ENCODE peak calls at places on chromosomes 13 and 19, in nine cellular contexts. One of them, this sample, is unnamed.

GRCh38 chr19:7540761-7541480 is 5.4 kb downstream of the PNPLA6 start:
- DNase-seq in transverse colon: no peak
- DNase-seq in kidney: no peak
- DNase-seq in heart right ventricle: no peak
- DNase-seq in cardiac muscle cell: peak; percentile 54
- DNase-seq in hepatocyte: no peak
- DNase-seq in HL-60: no peak
- DNase-seq in breast epithelium: no peak
- DNase-seq in H1: peak; percentile 92
- DNase-seq in this sample: no peak

GRCh38 chr19:8814176-8814575 is 17.9 kb downstream of the ZNF558 start:
- DNase-seq in transverse colon: no peak
- DNase-seq in kidney: no peak
- DNase-seq in heart right ventricle: no peak
- DNase-seq in cardiac muscle cell: no peak
- DNase-seq in hepatocyte: no peak
- DNase-seq in HL-60: no peak
- DNase-seq in breast epithelium: no peak
- DNase-seq in H1: no peak
- DNase-seq in this sample: no peak

GRCh38 chr19:9914315-9915207 is 21.8 kb downstream of the OLFM2 start:
- DNase-seq in transverse colon: peak; percentile 76
- DNase-seq in kidney: peak; percentile 86
- DNase-seq in heart right ventricle: peak; percentile 70
- DNase-seq in cardiac muscle cell: peak; percentile 89
- DNase-seq in hepatocyte: peak; percentile 93
- DNase-seq in HL-60: peak; percentile 79
- DNase-seq in breast epithelium: peak; percentile 67
- DNase-seq in H1: peak; percentile 90
- DNase-seq in this sample: no peak

GRCh38 chr19:53365134-53365898 is at the start of gene ZNF525:
- DNase-seq in transverse colon: peak; percentile 95
- DNase-seq in kidney: peak; percentile 97
- DNase-seq in heart right ventricle: peak; percentile 91
- DNase-seq in cardiac muscle cell: peak; percentile 87
- DNase-seq in hepatocyte: peak; percentile 96
- DNase-seq in HL-60: peak; percentile 91
- DNase-seq in breast epithelium: peak; percentile 96
- DNase-seq in H1: peak; percentile 97
- DNase-seq in this sample: peak; percentile 91

GRCh38 chr13:111116830-111117229 is 1.7 kb downstream of the ARHGEF7 start:
- DNase-seq in transverse colon: no peak
- DNase-seq in kidney: no peak
- DNase-seq in heart right ventricle: no peak
- DNase-seq in cardiac muscle cell: no peak
- DNase-seq in hepatocyte: no peak
- DNase-seq in HL-60: no peak
- DNase-seq in breast epithelium: no peak
- DNase-seq in H1: no peak
- DNase-seq in this sample: no peak

GRCh38 chr13:111897846-111898215 is 169.1 kb upstream of the SOX1 start:
- DNase-seq in transverse colon: no peak
- DNase-seq in kidney: no peak
- DNase-seq in heart right ventricle: no peak
- DNase-seq in cardiac muscle cell: no peak
- DNase-seq in hepatocyte: no peak
- DNase-seq in HL-60: no peak
- DNase-seq in breast epithelium: no peak
- DNase-seq in H1: no peak
- DNase-seq in this sample: no peak

GRCh38 chr13:87736849-87737400 is 65.8 kb downstream of the SLITRK5 start:
- DNase-seq in transverse colon: no peak
- DNase-seq in kidney: no peak
- DNase-seq in heart right ventricle: no peak
- DNase-seq in cardiac muscle cell: no peak
- DNase-seq in hepatocyte: no peak
- DNase-seq in HL-60: no peak
- DNase-seq in breast epithelium: no peak
- DNase-seq in H1: no peak
- DNase-seq in this sample: no peak

GRCh38 chr13:51978836-51979556 is 32.3 kb downstream of the ATP7B start:
- DNase-seq in transverse colon: peak; percentile 40
- DNase-seq in kidney: no peak
- DNase-seq in heart right ventricle: no peak
- DNase-seq in cardiac muscle cell: no peak
- DNase-seq in hepatocyte: peak; percentile 72
- DNase-seq in HL-60: no peak
- DNase-seq in breast epithelium: no peak
- DNase-seq in H1: no peak
- DNase-seq in this sample: no peak

GRCh38 chr19:45768644-45769053 is 403 bp downstream of the SIX5 start:
- DNase-seq in transverse colon: peak; percentile 50
- DNase-seq in kidney: peak; percentile 88
- DNase-seq in heart right ventricle: peak; percentile 55
- DNase-seq in cardiac muscle cell: peak; percentile 52
- DNase-seq in hepatocyte: peak; percentile 66
- DNase-seq in HL-60: peak; percentile 60
- DNase-seq in breast epithelium: no peak
- DNase-seq in H1: peak; percentile 67
- DNase-seq in this sample: no peak

GRCh38 chr13:33194820-33195692 is 90.5 kb downstream of the STARD13 start:
- DNase-seq in transverse colon: no peak
- DNase-seq in kidney: no peak
- DNase-seq in heart right ventricle: no peak
- DNase-seq in cardiac muscle cell: no peak
- DNase-seq in hepatocyte: peak; percentile 70
- DNase-seq in HL-60: no peak
- DNase-seq in breast epithelium: no peak
- DNase-seq in H1: no peak
- DNase-seq in this sample: peak; percentile 37

GRCh38 chr19:56138069-56138468 is 3.0 kb upstream of the ZNF444 start:
- DNase-seq in transverse colon: no peak
- DNase-seq in kidney: no peak
- DNase-seq in heart right ventricle: no peak
- DNase-seq in cardiac muscle cell: no peak
- DNase-seq in hepatocyte: no peak
- DNase-seq in HL-60: no peak
- DNase-seq in breast epithelium: no peak
- DNase-seq in H1: no peak
- DNase-seq in this sample: no peak

GRCh38 chr13:40993987-40994386 is 25.1 kb downstream of the ELF1 start:
- DNase-seq in transverse colon: peak; percentile 31
- DNase-seq in kidney: no peak
- DNase-seq in heart right ventricle: no peak
- DNase-seq in cardiac muscle cell: no peak
- DNase-seq in hepatocyte: peak; percentile 83
- DNase-seq in HL-60: no peak
- DNase-seq in breast epithelium: no peak
- DNase-seq in H1: no peak
- DNase-seq in this sample: no peak

GRCh38 chr19:52451241-52451640 is 2.1 kb upstream of the ZNF578 start:
- DNase-seq in transverse colon: no peak
- DNase-seq in kidney: no peak
- DNase-seq in heart right ventricle: no peak
- DNase-seq in cardiac muscle cell: no peak
- DNase-seq in hepatocyte: no peak
- DNase-seq in HL-60: no peak
- DNase-seq in breast epithelium: no peak
- DNase-seq in H1: no peak
- DNase-seq in this sample: no peak

GRCh38 chr19:57302727-57303401 is 17.4 kb upstream of the ZNF543 start:
- DNase-seq in transverse colon: no peak
- DNase-seq in kidney: no peak
- DNase-seq in heart right ventricle: no peak
- DNase-seq in cardiac muscle cell: no peak
- DNase-seq in hepatocyte: no peak
- DNase-seq in HL-60: no peak
- DNase-seq in breast epithelium: no peak
- DNase-seq in H1: no peak
- DNase-seq in this sample: no peak

GRCh38 chr19:46860846-46861690 is at the start of gene ARHGAP35:
- DNase-seq in transverse colon: peak; percentile 43
- DNase-seq in kidney: peak; percentile 88
- DNase-seq in heart right ventricle: peak; percentile 43
- DNase-seq in cardiac muscle cell: no peak
- DNase-seq in hepatocyte: peak; percentile 70
- DNase-seq in HL-60: no peak
- DNase-seq in breast epithelium: peak; percentile 72
- DNase-seq in H1: peak; percentile 77
- DNase-seq in this sample: no peak

GRCh38 chr13:63942372-63942771 is 2526.7 kb upstream of the PCDH20 start:
- DNase-seq in transverse colon: no peak
- DNase-seq in kidney: no peak
- DNase-seq in heart right ventricle: no peak
- DNase-seq in cardiac muscle cell: no peak
- DNase-seq in hepatocyte: no peak
- DNase-seq in HL-60: no peak
- DNase-seq in breast epithelium: no peak
- DNase-seq in H1: no peak
- DNase-seq in this sample: no peak

GRCh38 chr13:99766641-99767045 is 204.9 kb downstream of the ZIC5 start:
- DNase-seq in transverse colon: no peak
- DNase-seq in kidney: no peak
- DNase-seq in heart right ventricle: no peak
- DNase-seq in cardiac muscle cell: no peak
- DNase-seq in hepatocyte: no peak
- DNase-seq in HL-60: no peak
- DNase-seq in breast epithelium: no peak
- DNase-seq in H1: peak; percentile 63
- DNase-seq in this sample: no peak

GRCh38 chr13:108987488-108987887 is 358.1 kb downstream of the MYO16 start:
- DNase-seq in transverse colon: no peak
- DNase-seq in kidney: no peak
- DNase-seq in heart right ventricle: no peak
- DNase-seq in cardiac muscle cell: no peak
- DNase-seq in hepatocyte: no peak
- DNase-seq in HL-60: no peak
- DNase-seq in breast epithelium: no peak
- DNase-seq in H1: no peak
- DNase-seq in this sample: no peak

GRCh38 chr19:15550847-15551182 is 42.5 kb downstream of the CYP4F22 start:
- DNase-seq in transverse colon: no peak
- DNase-seq in kidney: no peak
- DNase-seq in heart right ventricle: no peak
- DNase-seq in cardiac muscle cell: no peak
- DNase-seq in hepatocyte: no peak
- DNase-seq in HL-60: no peak
- DNase-seq in breast epithelium: no peak
- DNase-seq in H1: no peak
- DNase-seq in this sample: no peak
- TF ChIP-seq CTCF in transverse colon: no peak
- TF ChIP-seq CTCF in kidney: no peak
- TF ChIP-seq CTCF in heart right ventricle: no peak
- TF ChIP-seq CTCF in cardiac muscle cell: peak; percentile 23
- TF ChIP-seq CTCF in hepatocyte: no peak
- TF ChIP-seq CTCF in HL-60: no peak
- TF ChIP-seq CTCF in breast epithelium: no peak
- TF ChIP-seq CTCF in H1: no peak
- TF ChIP-seq CTCF in this sample: no peak

GRCh38 chr19:51418707-51419106 is 1.3 kb upstream of the SIGLEC10 start:
- DNase-seq in transverse colon: no peak
- DNase-seq in kidney: no peak
- DNase-seq in heart right ventricle: no peak
- DNase-seq in cardiac muscle cell: no peak
- DNase-seq in hepatocyte: no peak
- DNase-seq in HL-60: no peak
- DNase-seq in breast epithelium: no peak
- DNase-seq in H1: no peak
- DNase-seq in this sample: no peak

GRCh38 chr19:51421229-51422052 is 4.0 kb upstream of the SIGLEC10 start:
- DNase-seq in transverse colon: no peak
- DNase-seq in kidney: no peak
- DNase-seq in heart right ventricle: no peak
- DNase-seq in cardiac muscle cell: no peak
- DNase-seq in hepatocyte: no peak
- DNase-seq in HL-60: peak; percentile 39
- DNase-seq in breast epithelium: no peak
- DNase-seq in H1: no peak
- DNase-seq in this sample: no peak

GRCh38 chr19:51415187-51415586 is 2.3 kb downstream of the SIGLEC10 start:
- DNase-seq in transverse colon: no peak
- DNase-seq in kidney: peak; percentile 51
- DNase-seq in heart right ventricle: no peak
- DNase-seq in cardiac muscle cell: no peak
- DNase-seq in hepatocyte: no peak
- DNase-seq in HL-60: no peak
- DNase-seq in breast epithelium: no peak
- DNase-seq in H1: no peak
- DNase-seq in this sample: no peak

GRCh38 chr19:51417107-51417806 is at the start of gene SIGLEC10:
- DNase-seq in transverse colon: peak; percentile 47
- DNase-seq in kidney: peak; percentile 80
- DNase-seq in heart right ventricle: peak; percentile 34
- DNase-seq in cardiac muscle cell: no peak
- DNase-seq in hepatocyte: no peak
- DNase-seq in HL-60: peak; percentile 94
- DNase-seq in breast epithelium: no peak
- DNase-seq in H1: no peak
- DNase-seq in this sample: no peak

GRCh38 chr19:51417807-51418152 is 338 bp upstream of the SIGLEC10 start:
- DNase-seq in transverse colon: no peak
- DNase-seq in kidney: peak; percentile 3
- DNase-seq in heart right ventricle: no peak
- DNase-seq in cardiac muscle cell: no peak
- DNase-seq in hepatocyte: no peak
- DNase-seq in HL-60: no peak
- DNase-seq in breast epithelium: no peak
- DNase-seq in H1: no peak
- DNase-seq in this sample: no peak
- H3K4me3 ChIP-seq in transverse colon: no peak overlapping the region
- H3K4me3 ChIP-seq in kidney: no peak overlapping the region
- H3K4me3 ChIP-seq in heart right ventricle: no peak overlapping the region
- H3K4me3 ChIP-seq in cardiac muscle cell: no peak overlapping the region
- H3K4me3 ChIP-seq in hepatocyte: no peak overlapping the region
- H3K4me3 ChIP-seq in HL-60: no peak overlapping the region
- H3K4me3 ChIP-seq in breast epithelium: no peak overlapping the region
- H3K4me3 ChIP-seq in H1: no peak overlapping the region
- H3K4me3 ChIP-seq in this sample: no peak overlapping the region

DNA sequence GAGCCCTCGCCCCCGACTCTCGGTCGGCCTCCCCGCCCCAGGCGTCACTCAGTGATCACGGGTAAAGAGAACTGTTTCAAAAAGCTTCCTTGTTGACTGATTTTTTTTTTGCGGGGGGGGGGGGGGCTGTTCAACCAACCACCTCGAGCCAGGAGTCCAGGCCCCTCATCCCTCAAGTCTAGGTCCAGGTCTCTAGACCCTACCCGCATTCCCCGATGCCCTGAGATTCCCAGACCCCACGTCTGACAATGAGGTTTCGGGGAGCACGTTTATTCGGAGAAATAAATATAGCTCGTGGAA is 4.3 kb downstream of the HRC start:
- DNase-seq in transverse colon: no peak
- DNase-seq in kidney: no peak
- DNase-seq in heart right ventricle: no peak
- DNase-seq in cardiac muscle cell: no peak
- DNase-seq in hepatocyte: no peak
- DNase-seq in HL-60: no peak
- DNase-seq in breast epithelium: no peak
- DNase-seq in H1: no peak
- DNase-seq in this sample: no peak
- H3K27ac ChIP-seq in transverse colon: peak overlapping the region; percentile 94
- H3K27ac ChIP-seq in kidney: peak overlapping the region; percentile 83
- H3K27ac ChIP-seq in heart right ventricle: peak overlapping the region; percentile 96
- H3K27ac ChIP-seq in cardiac muscle cell: peak overlapping the region; percentile 72
- H3K27ac ChIP-seq in hepatocyte: peak overlapping the region; percentile 82
- H3K27ac ChIP-seq in HL-60: no peak overlapping the region
- H3K27ac ChIP-seq in breast epithelium: peak overlapping the region; percentile 60
- H3K27ac ChIP-seq in H1: no peak overlapping the region
- H3K27ac ChIP-seq in this sample: peak overlapping the region; percentile 82

GRCh38 chr19:31676271-31677004 is 327.2 kb upstream of the TSHZ3 start:
- DNase-seq in transverse colon: no peak
- DNase-seq in kidney: no peak
- DNase-seq in heart right ventricle: no peak
- DNase-seq in cardiac muscle cell: peak; percentile 10
- DNase-seq in hepatocyte: peak; percentile 13
- DNase-seq in HL-60: peak; percentile 5
- DNase-seq in breast epithelium: no peak
- DNase-seq in H1: no peak
- DNase-seq in this sample: no peak
- TF ChIP-seq CTCF in transverse colon: peak; percentile 14
- TF ChIP-seq CTCF in kidney: no peak
- TF ChIP-seq CTCF in heart right ventricle: peak; percentile 33
- TF ChIP-seq CTCF in cardiac muscle cell: peak; percentile 25
- TF ChIP-seq CTCF in hepatocyte: peak; percentile 23
- TF ChIP-seq CTCF in HL-60: peak; percentile 25
- TF ChIP-seq CTCF in breast epithelium: no peak
- TF ChIP-seq CTCF in H1: peak; percentile 31
- TF ChIP-seq CTCF in this sample: no peak

This sample was measured in dorsolateral prefrontal cortex.